ENCODE peak calls at places on chromosome 14, in nine cellular contexts. V, J, M, W, O, T, D, K and F are unnamed samples.

GRCh38 chr14:68401320-68401719 is 391.5 kb downstream of the ZFP36L1 start:
- DNase-seq in T (no peak), O (peak), D (no peak), V (peak), J (peak), K (no peak), M (no peak), W (no peak), F (peak)

GRCh38 chr14:36844443-36844842 is 182.8 kb downstream of the PAX9 start:
- DNase-seq in W (no peak), M (peak), V (no peak), K (no peak), D (no peak), J (no peak), O (no peak), T (peak), F (no peak)

GRCh38 chr14:104680806-104681688 is 8.4 kb upstream of the INF2 start:
- DNase-seq in K (no peak), J (peak), D (no peak), V (no peak), O (peak), W (peak), M (no peak), T (peak), F (peak)

GRCh38 chr14:72577521-72577920 is 316.4 kb downstream of the DPF3 start:
- DNase-seq in M (no peak), D (no peak), O (no peak), J (no peak), T (no peak), V (no peak), K (no peak), W (no peak), F (no peak)

GRCh38 chr14:60642270-60642789 is 6.9 kb downstream of the SIX1 start:
- DNase-seq in T (peak), K (peak), W (no peak), J (no peak), D (no peak), O (peak), V (no peak), M (peak), F (no peak)

GRCh38 chr14:53055003-53055402 is 98.1 kb downstream of the DDHD1 start:
- DNase-seq in W (peak), V (peak), T (peak), M (peak), J (peak), D (peak), O (peak), K (peak), F (peak)

GRCh38 chr14:61838661-61839060 is 76.4 kb downstream of the SNAPC1 start:
- DNase-seq in W (peak), M (no peak), K (no peak), D (no peak), J (peak), T (no peak), V (no peak), O (no peak), F (no peak)

GRCh38 chr14:101360045-101360931 is 201.0 kb upstream of the DIO3 start:
- DNase-seq in W (no peak), M (no peak), V (no peak), T (no peak), K (no peak), J (peak), D (no peak), O (peak), F (peak)

GRCh38 chr14:53634793-53635192 is 321.8 kb downstream of the BMP4 start:
- DNase-seq in V (no peak), K (no peak), M (no peak), D (no peak), W (no peak), J (no peak), T (no peak), O (no peak), F (no peak)

GRCh38 chr14:60561845-60562746 is 53.1 kb downstream of the SIX6 start:
- DNase-seq in D (peak), O (peak), T (peak), M (peak), W (peak), J (peak), K (peak), V (peak), F (peak)

GRCh38 chr14:80523518-80524117 is 312.3 kb upstream of the DIO2 start:
- DNase-seq in D (no peak), T (no peak), W (peak), M (no peak), J (peak), V (no peak), K (no peak), O (no peak), F (no peak)

GRCh38 chr14:49497725-49498348 is 88.3 kb downstream of the RPS29 start:
- DNase-seq in W (peak), D (peak), V (peak), K (peak), T (peak), M (peak), O (peak), J (peak), F (peak)

GRCh38 chr14:99116741-99117295 is 155.2 kb downstream of the BCL11B start:
- DNase-seq in V (no peak), K (no peak), D (no peak), J (no peak), M (no peak), W (no peak), O (no peak), T (no peak), F (no peak)

DNA sequence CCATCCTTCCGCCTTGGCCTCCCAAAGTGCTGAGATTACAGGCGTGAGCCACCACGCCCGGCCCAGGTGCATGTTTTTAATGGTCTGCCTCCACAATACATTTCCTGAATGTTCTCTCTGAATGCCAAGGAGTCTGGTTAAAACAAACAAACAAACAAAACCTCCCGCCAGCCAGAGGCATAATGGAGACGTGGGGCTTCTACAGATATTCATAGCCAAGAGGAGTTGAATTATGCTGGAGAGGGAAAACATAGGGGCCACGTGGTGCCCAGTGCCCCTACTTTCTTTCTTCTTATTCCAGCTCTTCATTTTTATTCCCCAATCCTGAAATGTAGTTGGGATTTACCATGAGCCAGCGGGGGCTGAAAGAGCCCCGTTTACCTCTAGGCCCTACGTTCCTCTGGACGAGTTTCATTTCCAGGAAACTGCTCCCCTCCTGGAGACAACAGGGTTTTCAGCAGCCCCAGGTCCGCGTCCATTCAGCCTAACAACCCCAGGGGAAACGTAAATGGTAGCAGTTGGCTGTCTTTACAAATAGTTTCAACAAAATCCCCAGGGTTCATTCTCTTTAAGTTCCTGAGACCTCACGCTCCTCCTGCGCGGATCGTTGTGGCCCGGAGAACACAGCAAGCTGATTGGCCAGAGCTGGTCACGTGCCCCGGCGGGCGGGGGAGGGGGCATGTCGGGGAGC is 108.5 kb upstream of the ESRRB start:
- DNase-seq in M (peak), D (no peak), T (peak), O (peak), V (no peak), K (peak), W (no peak), J (peak), F (no peak)
- H3K4me3 ChIP-seq in M (peak), D (no peak), T (no peak), O (peak), V (no peak), K (peak), W (no peak), J (peak), F (no peak)

DNA sequence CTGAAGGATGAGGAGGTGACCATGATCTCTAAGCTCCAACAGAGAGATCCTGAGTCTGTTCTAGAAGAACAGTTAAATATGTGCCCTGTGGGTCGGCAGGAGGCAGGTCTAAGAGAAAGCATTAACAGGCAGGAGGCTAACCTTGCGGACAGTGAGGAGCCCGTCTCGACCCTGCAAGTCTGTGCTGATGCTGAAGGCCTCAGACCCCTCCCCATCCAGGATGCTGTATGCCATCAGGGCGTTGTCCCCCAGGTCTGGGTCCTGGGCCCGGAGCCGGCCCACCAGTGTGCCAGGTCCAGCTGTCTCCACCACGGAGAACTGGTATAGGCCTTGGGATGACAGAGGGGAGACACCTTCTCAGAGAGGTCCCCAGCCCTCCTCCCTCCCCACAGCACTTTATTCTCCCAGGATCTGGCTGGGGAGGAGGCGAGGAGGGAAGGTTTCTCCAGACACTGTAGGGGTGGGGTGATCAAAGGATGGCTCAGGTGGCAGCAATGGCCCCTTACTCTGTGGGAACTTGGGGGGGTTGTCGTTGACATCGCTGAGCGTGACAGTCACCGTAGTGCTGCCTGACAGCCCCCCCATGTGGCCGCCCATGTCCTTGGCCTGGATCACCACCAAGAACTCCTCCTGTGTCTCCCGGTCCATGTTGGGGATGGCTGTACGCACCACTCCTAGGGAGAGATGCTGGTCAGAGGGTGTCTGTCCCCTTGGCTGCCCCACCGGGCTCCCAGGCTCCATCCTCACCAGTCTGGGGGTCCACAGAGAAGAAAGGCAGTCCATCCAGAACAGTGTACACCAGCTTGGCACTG is 3.1 kb downstream of the CDH24 start:
- DNase-seq in W (no peak), V (no peak), D (no peak), O (no peak), M (peak), J (no peak), K (peak), T (peak), F (peak)
- TF ChIP-seq EZH2phosphoT487 in W (no peak), V (no peak), D (no peak), O (no peak), M (no peak), J (no peak), K (no peak), T (no peak), F (no peak)

GRCh38 chr14:24441485-24441884 is 1.1 kb downstream of the SDR39U1 start:
- DNase-seq in O (no peak), D (no peak), T (no peak), K (no peak), V (no peak), W (no peak), J (no peak), M (no peak), F (no peak)

GRCh38 chr14:24440606-24441399 is 1.8 kb downstream of the SDR39U1 start:
- DNase-seq in T (no peak), W (no peak), M (no peak), V (no peak), K (no peak), O (no peak), J (no peak), D (no peak), F (no peak)

GRCh38 chr14:24438198-24439095 is 4.1 kb downstream of the SDR39U1 start:
- DNase-seq in W (no peak), T (no peak), V (no peak), J (no peak), K (no peak), M (no peak), D (no peak), O (no peak), F (no peak)

GRCh38 chr14:24439257-24439656 is 3.3 kb downstream of the SDR39U1 start:
- DNase-seq in T (no peak), J (no peak), K (no peak), D (no peak), V (no peak), M (no peak), W (no peak), O (no peak), F (no peak)

GRCh38 chr14:24439830-24440605 is 2.6 kb downstream of the SDR39U1 start:
- DNase-seq in D (no peak), W (no peak), V (no peak), K (no peak), O (no peak), M (no peak), J (no peak), T (no peak), F (no peak)
- H3K4me3 ChIP-seq in D (no peak), W (no peak), V (no peak), K (no peak), O (no peak), M (no peak), J (no peak), T (no peak), F (no peak)

GRCh38 chr14:93017898-93018297 is 94.9 kb downstream of the CHGA start:
- DNase-seq in T (no peak), V (no peak), O (no peak), M (no peak), J (no peak), K (no peak), D (no peak), W (no peak), F (no peak)

GRCh38 chr14:93019367-93019843 is 96.3 kb downstream of the ITPK1 start:
- DNase-seq in M (no peak), O (peak), D (no peak), T (no peak), K (no peak), J (no peak), V (no peak), W (no peak), F (no peak)

GRCh38 chr14:93017341-93017797 is 94.4 kb downstream of the CHGA start:
- DNase-seq in V (no peak), M (no peak), D (no peak), T (no peak), K (no peak), J (no peak), O (no peak), W (no peak), F (no peak)

GRCh38 chr14:93018401-93018800 is 95.5 kb downstream of the CHGA start:
- DNase-seq in O (no peak), V (no peak), T (no peak), K (no peak), J (peak), D (no peak), M (no peak), W (no peak), F (no peak)

GRCh38 chr14:93019970-93020369 is 95.8 kb downstream of the ITPK1 start:
- DNase-seq in J (no peak), T (peak), K (no peak), O (no peak), M (no peak), W (no peak), V (no peak), D (no peak), F (no peak)
- TF ChIP-seq EZH2phosphoT487 in J (no peak), T (no peak), K (no peak), O (no peak), M (no peak), W (no peak), V (no peak), D (no peak), F (no peak)

GRCh38 chr14:70047598-70048312 is 141.0 kb downstream of the SLC8A3 start:
- DNase-seq in J (no peak), M (no peak), T (no peak), V (no peak), W (peak), K (no peak), O (peak), D (no peak), F (no peak)

GRCh38 chr14:70048313-70048654 is 140.5 kb downstream of the SLC8A3 start:
- DNase-seq in W (no peak), K (no peak), J (no peak), D (no peak), T (no peak), O (no peak), M (no peak), V (no peak), F (no peak)

GRCh38 chr14:70045296-70045695 is 143.5 kb downstream of the SLC8A3 start:
- DNase-seq in V (no peak), O (no peak), K (no peak), W (no peak), T (no peak), J (peak), D (no peak), M (no peak), F (no peak)

DNA sequence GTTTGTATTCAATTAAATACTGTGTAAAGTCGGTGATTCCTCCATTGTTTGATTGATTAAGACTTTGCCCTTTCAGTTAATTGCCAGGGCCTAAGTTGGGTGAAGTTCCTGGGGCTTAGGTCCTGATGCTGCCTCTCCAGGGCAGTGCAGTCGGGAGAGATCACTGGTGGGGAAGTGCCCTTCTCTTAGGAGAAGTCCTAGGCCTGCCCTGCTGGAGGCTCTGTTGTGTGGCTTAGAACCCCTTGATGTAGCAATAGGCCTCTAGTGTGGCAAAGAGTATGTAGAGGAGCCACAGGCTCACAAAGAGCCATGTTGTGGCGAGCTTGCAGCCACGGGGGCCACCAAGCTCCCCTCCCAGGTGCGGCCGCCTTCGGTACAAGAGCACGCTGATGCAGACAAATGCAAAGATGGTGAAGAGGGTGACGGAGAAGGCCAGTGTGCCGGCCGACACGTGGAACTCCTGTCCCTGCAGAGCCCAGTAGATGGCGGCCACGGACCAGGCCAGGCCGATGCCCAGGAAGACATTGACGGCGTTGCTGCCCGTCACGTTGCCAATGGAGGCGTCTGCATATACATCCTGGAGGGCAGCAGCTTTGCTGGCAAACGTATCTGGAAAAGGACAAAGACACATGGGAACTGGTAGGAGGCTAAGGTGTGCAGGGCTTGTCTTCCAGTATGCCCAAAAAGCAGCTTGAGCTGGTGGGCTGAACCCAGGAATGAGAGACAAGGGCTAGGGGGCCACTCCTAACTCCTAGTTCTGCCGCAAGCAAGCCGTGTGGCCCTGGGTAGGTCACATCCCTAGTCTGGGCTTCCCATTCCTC is 142.8 kb downstream of the SLC8A3 start:
- DNase-seq in W (peak), M (peak), T (peak), V (peak), D (no peak), K (peak), O (peak), J (peak), F (no peak)
- H3K4me3 ChIP-seq in W (no peak), M (no peak), T (no peak), V (no peak), D (no peak), K (no peak), O (no peak), J (no peak), F (no peak)

GRCh38 chr14:32200368-32201195 is 1.3 kb upstream of the RNU6-7 start:
- DNase-seq in W (no peak), J (no peak), T (no peak), O (no peak), V (no peak), D (peak), M (no peak), K (no peak), F (peak)
- TF ChIP-seq EZH2phosphoT487 in W (no peak), J (no peak), T (no peak), O (no peak), V (no peak), D (no peak), M (no peak), K (no peak), F (no peak)

GRCh38 chr14:103121846-103122577 is 1.2 kb upstream of the TNFAIP2 start:
- DNase-seq in V (no peak), T (peak), K (peak), J (peak), D (no peak), M (peak), O (peak), W (peak), F (no peak)

GRCh38 chr14:103123128-103123633 is at the start of gene TNFAIP2:
- DNase-seq in M (peak), V (no peak), O (no peak), D (no peak), K (no peak), W (no peak), T (peak), J (peak), F (no peak)

GRCh38 chr14:103123634-103124500 is 606 bp downstream of the TNFAIP2 start:
- DNase-seq in D (no peak), W (peak), O (peak), T (peak), K (no peak), M (peak), V (no peak), J (peak), F (no peak)

GRCh38 chr14:103121161-103121845 is 2.0 kb upstream of the TNFAIP2 start:
- DNase-seq in K (no peak), D (no peak), M (no peak), W (no peak), O (no peak), J (peak), V (no peak), T (no peak), F (no peak)

DNA sequence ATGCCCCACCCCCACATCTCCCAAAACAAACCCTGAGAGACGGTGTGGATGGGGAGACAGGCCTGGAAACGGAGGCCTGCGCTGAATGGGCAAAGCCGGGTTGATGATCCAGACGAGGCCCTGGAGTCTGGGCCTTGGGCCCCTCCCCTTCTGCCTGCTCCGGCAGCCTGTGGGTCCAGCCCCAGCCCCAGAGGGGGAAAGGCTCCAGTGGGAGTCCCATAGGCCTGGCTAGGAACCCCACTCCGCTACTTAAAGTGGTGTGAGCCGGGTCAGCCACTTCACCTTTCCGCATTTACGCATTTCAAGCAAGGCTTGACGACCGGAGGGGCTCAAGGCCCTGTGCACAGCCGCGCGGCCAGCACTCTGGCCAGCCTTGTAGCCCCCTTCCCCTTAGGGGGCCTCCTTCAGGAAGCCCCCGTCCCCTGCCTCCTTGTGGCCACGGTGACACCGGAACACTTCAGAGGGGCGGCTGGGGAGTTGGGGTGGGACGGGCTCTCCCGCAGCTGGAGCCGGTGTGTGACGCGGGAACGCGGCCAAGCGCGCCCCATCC is 608 bp upstream of the TNFAIP2 start:
- DNase-seq in V (no peak), K (peak), T (peak), O (no peak), M (no peak), D (no peak), J (peak), W (no peak), F (no peak)
- H3K4me3 ChIP-seq in V (peak), K (no peak), T (peak), O (no peak), M (peak), D (no peak), J (peak), W (peak), F (no peak)

DNA sequence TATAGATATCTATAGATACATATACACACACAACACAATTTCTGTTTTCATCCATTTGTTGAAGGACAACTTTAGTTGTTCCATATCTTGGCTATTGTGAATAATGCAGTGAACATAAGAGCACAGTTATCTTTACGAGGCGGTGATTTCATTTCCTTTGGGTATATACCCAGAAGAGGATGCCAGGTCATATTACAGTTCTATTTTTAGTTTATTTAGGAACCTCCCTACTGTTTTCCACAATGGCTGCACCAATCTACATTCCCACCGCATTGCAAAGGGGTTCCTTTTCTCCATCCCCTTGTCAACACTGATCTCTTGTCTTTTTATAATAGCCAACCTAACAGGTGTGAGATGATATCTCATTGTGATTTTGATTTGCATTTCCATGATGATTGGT is 143.4 kb upstream of the ARHGAP5 start:
- DNase-seq in W (peak), V (no peak), T (no peak), J (peak), O (no peak), D (no peak), M (peak), K (no peak), F (no peak)
- TF ChIP-seq EZH2phosphoT487 in W (no peak), V (no peak), T (no peak), J (no peak), O (no peak), D (no peak), M (no peak), K (no peak), F (no peak)